ENCODE peak calls at places on chromosomes 2 and 18, in eight cellular contexts. L is prostate gland; B is GM06990; K is H7; O is heart left ventricle; H is neuronal stem cell; R is naive thymus-derived CD4-positive, alpha-beta T cell; S is GM12864. V is an unnamed sample.

GRCh38 chr2:24918326-24919099 is 1.5 kb downstream of the ADCY3 start:
- DNase-seq in L (no peak), B (no peak), K (no peak), O (no peak), H (no peak), R (no peak), S (no peak), V (no peak)

GRCh38 chr2:212915121-212915782 is 236.2 kb downstream of the IKZF2 start:
- DNase-seq in L (no peak), B (no peak), K (no peak), O (no peak), H (no peak), R (no peak), S (no peak), V (no peak)

GRCh38 chr2:11435036-11435435 is 30.9 kb downstream of the E2F6 start:
- DNase-seq in L (no peak), B (no peak), K (no peak), O (no peak), H (no peak), R (no peak), S (no peak), V (no peak)

GRCh38 chr2:21256006-21256405 is 132.2 kb downstream of the TDRD15 start:
- DNase-seq in L (no peak), B (peak; percentile 8), K (no peak), O (peak; percentile 61), H (no peak), R (no peak), S (no peak), V (no peak)

GRCh38 chr2:241775223-241776177 is 1.1 kb upstream of the GAL3ST2 start:
- DNase-seq in L (no peak), B (no peak), K (peak; percentile 64), O (no peak), H (no peak), R (peak; percentile 16), S (no peak), V (no peak)

GRCh38 chr2:40210344-40210967 is 241.4 kb downstream of the SLC8A1 start:
- DNase-seq in L (no peak), B (no peak), K (no peak), O (no peak), H (no peak), R (no peak), S (no peak), V (no peak)

GRCh38 chr2:39093208-39093898 is 27.5 kb downstream of the SOS1 start:
- DNase-seq in L (no peak), B (peak; percentile 9), K (no peak), O (no peak), H (no peak), R (no peak), S (peak; percentile 37), V (no peak)

GRCh38 chr2:28661589-28662001 is 90.0 kb upstream of the PPP1CB start:
- DNase-seq in L (peak; percentile 73), B (no peak), K (no peak), O (peak; percentile 78), H (no peak), R (no peak), S (no peak), V (peak; percentile 78)

GRCh38 chr2:69969991-69970390 is 8.6 kb upstream of the ASPRV1 start:
- DNase-seq in L (no peak), B (no peak), K (no peak), O (no peak), H (no peak), R (no peak), S (no peak), V (no peak)

GRCh38 chr18:44977856-44978255 is 297.2 kb downstream of the SETBP1 start:
- DNase-seq in L (no peak), B (no peak), K (no peak), O (no peak), H (no peak), R (no peak), S (no peak), V (no peak)

GRCh38 chr2:215973954-215974699 is 39.2 kb downstream of the MREG start:
- DNase-seq in L (no peak), B (no peak), K (peak; percentile 17), O (no peak), H (no peak), R (no peak), S (no peak), V (peak; percentile 69)

GRCh38 chr2:187842978-187843847 is 289.0 kb upstream of the TFPI start:
- DNase-seq in L (no peak), B (no peak), K (peak; percentile 25), O (no peak), H (peak; percentile 57), R (no peak), S (peak; percentile 10), V (peak; percentile 73)

GRCh38 chr18:12038082-12038660 is 55.5 kb upstream of the ANKRD62 start:
- DNase-seq in L (no peak), B (no peak), K (peak; percentile 84), O (no peak), H (peak; percentile 20), R (peak; percentile 31), S (no peak), V (no peak)

GRCh38 chr18:47436871-47437270 is 185.4 kb upstream of the SKOR2 start:
- DNase-seq in L (no peak), B (no peak), K (no peak), O (no peak), H (no peak), R (no peak), S (no peak), V (no peak)

GRCh38 chr2:85852979-85853498 is 35.8 kb downstream of the ST3GAL5 start:
- DNase-seq in L (no peak), B (peak; percentile 55), K (no peak), O (peak; percentile 33), H (no peak), R (peak; percentile 41), S (peak; percentile 68), V (peak; percentile 55)

GRCh38 chr2:186431306-186431705 is 54.8 kb upstream of the ZC3H15 start:
- DNase-seq in L (no peak), B (no peak), K (no peak), O (no peak), H (no peak), R (no peak), S (no peak), V (no peak)

GRCh38 chr2:62314291-62314690 is 118.4 kb downstream of the B3GNT2 start:
- DNase-seq in L (no peak), B (no peak), K (no peak), O (no peak), H (no peak), R (no peak), S (no peak), V (no peak)
- H3K4me3 ChIP-seq in L (no peak overlapping the region), B (no peak overlapping the region), K (no peak overlapping the region), O (no peak overlapping the region), H (no peak overlapping the region), R (peak overlapping the region; percentile 11), S (no peak overlapping the region), V (no peak overlapping the region)

DNA sequence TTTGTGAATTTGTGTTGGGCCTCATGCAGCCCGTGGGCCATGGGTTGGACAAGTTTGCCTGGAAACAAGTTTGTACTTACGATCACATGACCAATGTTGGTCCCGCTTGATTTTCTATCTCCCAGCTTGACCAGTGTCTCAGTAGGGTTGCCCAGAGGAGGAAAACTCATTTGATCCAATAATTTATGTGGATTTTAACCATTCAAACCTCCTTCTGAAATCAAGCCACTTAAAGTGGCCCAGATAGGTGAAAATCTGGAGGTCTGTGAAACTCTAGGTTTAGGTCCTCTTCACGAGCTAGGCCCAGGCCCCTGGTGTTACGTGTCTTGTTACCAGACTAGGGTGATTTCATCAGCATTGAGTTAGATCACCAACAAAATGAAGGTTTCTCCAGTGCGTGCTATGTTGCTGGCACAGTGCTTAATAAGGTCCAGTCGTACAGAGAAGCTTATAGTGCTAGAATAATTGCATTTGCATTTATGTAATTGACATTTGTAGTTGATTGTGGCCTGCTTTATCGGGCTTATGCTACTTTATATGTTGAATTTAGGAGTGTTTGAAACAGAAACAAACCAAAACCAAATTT is 4.4 kb downstream of the ACTR2 start:
- DNase-seq in L (no peak), B (peak; percentile 34), K (no peak), O (no peak), H (no peak), R (no peak), S (peak; percentile 27), V (peak; percentile 81)
- H3K4me3 ChIP-seq in L (no peak overlapping the region), B (peak overlapping the region; percentile 6), K (no peak overlapping the region), O (peak overlapping the region; percentile 26), H (no peak overlapping the region), R (no peak overlapping the region), S (peak overlapping the region; percentile 32), V (peak overlapping the region; percentile 7)

DNA sequence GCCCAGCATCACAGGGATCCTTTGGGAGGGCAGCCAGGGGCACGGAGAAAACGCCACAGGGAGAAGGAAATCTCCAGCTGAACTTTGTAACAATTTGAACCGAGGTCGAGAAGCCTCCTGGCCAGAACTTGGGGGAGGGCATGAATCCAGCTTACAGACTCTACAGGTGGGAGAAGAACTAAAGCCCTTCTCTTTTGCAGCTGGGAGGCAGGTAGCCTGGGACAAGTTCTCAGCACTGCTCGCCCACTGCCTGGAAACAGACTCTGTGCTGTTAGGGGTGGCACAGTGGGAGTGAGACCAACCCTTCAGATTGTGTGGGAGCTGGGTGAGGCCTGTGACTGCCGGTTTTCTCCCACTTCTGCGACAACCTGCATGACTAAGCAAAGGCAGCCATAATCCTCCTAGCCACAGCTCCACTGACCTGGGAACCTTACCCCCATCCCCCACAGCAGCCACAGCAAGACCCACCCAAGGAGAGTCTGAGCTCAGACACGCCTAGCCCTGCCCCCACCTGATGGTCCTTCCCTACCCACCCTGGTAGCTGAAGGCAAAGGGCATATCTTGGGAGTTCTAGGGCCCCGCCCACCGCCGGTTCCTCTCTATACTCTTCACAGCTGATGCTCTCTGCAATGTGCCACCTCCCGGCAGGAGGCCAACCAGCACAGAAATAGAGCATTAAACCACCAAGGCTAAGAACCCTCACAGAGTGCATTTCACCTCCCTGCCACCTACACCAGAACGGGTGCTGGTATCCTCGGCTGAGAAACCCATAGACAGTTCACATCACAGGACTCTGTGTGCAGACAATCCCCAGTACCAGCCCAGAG is 136.0 kb upstream of the SIX2 start:
- DNase-seq in L (no peak), B (no peak), K (no peak), O (no peak), H (no peak), R (no peak), S (no peak), V (no peak)
- H3K4me3 ChIP-seq in L (no peak overlapping the region), B (no peak overlapping the region), K (no peak overlapping the region), O (no peak overlapping the region), H (peak overlapping the region; percentile 55), R (no peak overlapping the region), S (no peak overlapping the region), V (no peak overlapping the region)

GRCh38 chr2:65918760-65919187 is 486.4 kb upstream of the SPRED2 start:
- DNase-seq in L (no peak), B (no peak), K (peak; percentile 16), O (no peak), H (no peak), R (no peak), S (no peak), V (no peak)

GRCh38 chr2:65913914-65914786 is 481.8 kb upstream of the SPRED2 start:
- DNase-seq in L (no peak), B (no peak), K (peak; percentile 19), O (no peak), H (no peak), R (no peak), S (no peak), V (no peak)

GRCh38 chr2:65916177-65916576 is 483.8 kb upstream of the SPRED2 start:
- DNase-seq in L (no peak), B (no peak), K (no peak), O (no peak), H (no peak), R (no peak), S (no peak), V (no peak)

GRCh38 chr2:65917990-65918389 is 485.6 kb upstream of the SPRED2 start:
- DNase-seq in L (no peak), B (no peak), K (no peak), O (no peak), H (no peak), R (no peak), S (no peak), V (no peak)

GRCh38 chr2:65916785-65917295 is 484.4 kb upstream of the SPRED2 start:
- DNase-seq in L (no peak), B (no peak), K (no peak), O (no peak), H (no peak), R (no peak), S (no peak), V (no peak)
- H3K4me3 ChIP-seq in L (no peak overlapping the region), B (no peak overlapping the region), K (no peak overlapping the region), O (no peak overlapping the region), H (no peak overlapping the region), R (no peak overlapping the region), S (no peak overlapping the region), V (no peak overlapping the region)